ENCODE peak calls at places on chromosomes 2 and 18, in seven cellular contexts. N is body of pancreas, L is prostate gland, V is tibial artery, Q is transverse colon, F is Caco-2, K is testis. T is an unnamed sample. For H3K9me3, the result is how much of the 10 kb centered on the place peaks cover.

GRCh38 chr2:200383380-200384110 is 77.1 kb downstream of the SPATS2L start:
- DNase-seq in K (no peak), F (no peak), L (no peak), N (no peak), V (no peak), Q (no peak), T (no peak)

GRCh38 chr2:17757321-17757720 is 3.4 kb downstream of the GEN1 start:
- DNase-seq in V (no peak), N (no peak), K (no peak), Q (peak), L (no peak), F (no peak), T (no peak)

GRCh38 chr18:13510594-13510993 is 215.8 kb downstream of the FAM210A start:
- DNase-seq in F (no peak), V (no peak), K (no peak), N (no peak), L (no peak), Q (no peak), T (no peak)

GRCh38 chr2:54634564-54635511 is 88.6 kb upstream of the EML6 start:
- DNase-seq in V (no peak), F (no peak), L (no peak), N (peak), Q (peak), K (peak), T (no peak)

GRCh38 chr2:213664817-213665216 is 380.6 kb downstream of the SPAG16 start:
- DNase-seq in K (no peak), V (no peak), Q (no peak), F (no peak), L (no peak), N (no peak), T (no peak)

GRCh38 chr2:238127165-238128060 is 11.1 kb upstream of the KLHL30 start:
- DNase-seq in V (no peak), Q (no peak), L (no peak), F (no peak), K (peak), N (no peak), T (no peak)

GRCh38 chr2:46351388-46352141 is 54.4 kb downstream of the EPAS1 start:
- DNase-seq in L (no peak), K (no peak), V (no peak), F (no peak), N (no peak), Q (peak), T (no peak)

GRCh38 chr2:186460465-186460864 is 25.6 kb upstream of the ZC3H15 start:
- DNase-seq in Q (no peak), V (no peak), F (no peak), L (no peak), N (no peak), K (no peak), T (no peak)

GRCh38 chr2:179195146-179195545 is 69.5 kb downstream of the SESTD1 start:
- DNase-seq in V (no peak), K (no peak), F (no peak), N (no peak), L (no peak), Q (no peak), T (no peak)

GRCh38 chr2:215423234-215423633 is 12.6 kb downstream of the FN1 start:
- DNase-seq in V (no peak), K (no peak), L (peak), Q (no peak), F (no peak), N (no peak), T (no peak)

GRCh38 chr18:39414009-39414700 is 1848.6 kb upstream of the CELF4 start:
- DNase-seq in L (no peak), V (no peak), Q (no peak), N (no peak), F (no peak), K (no peak), T (no peak)

DNA sequence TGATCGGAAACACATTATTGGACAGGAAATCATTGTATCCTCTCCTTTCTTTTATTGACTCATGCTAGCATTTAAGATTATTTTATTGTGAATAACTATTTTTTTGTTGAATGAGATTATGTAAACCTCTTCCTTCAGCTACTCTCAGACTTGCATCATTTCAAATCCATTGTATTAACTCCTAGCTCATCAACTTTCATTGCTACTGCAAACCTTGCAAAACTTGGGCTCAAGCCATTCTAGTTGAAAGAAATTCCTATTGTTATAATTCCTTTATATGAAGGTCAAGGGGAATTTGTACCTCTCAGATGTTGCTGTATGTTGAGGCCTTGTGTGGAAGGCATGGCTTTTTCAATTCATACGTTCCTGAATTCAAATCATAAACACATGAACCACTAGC is 1764.6 kb downstream of the SUCLG1 start:
- DNase-seq in Q (no peak), L (no peak), N (no peak), V (no peak), K (no peak), F (no peak), T (no peak)
- H3K9me3 ChIP-seq in Q (under half), L (under half), N (under half), V (under half), K (under half), F (under half), T (under half)

GRCh38 chr2:97936199-97936598 is 59.5 kb downstream of the TMEM131 start:
- DNase-seq in K (no peak), V (no peak), N (peak), Q (peak), L (no peak), F (peak), T (no peak)
- H3K4me3 ChIP-seq in K (no peak), V (no peak), N (no peak), Q (no peak), L (no peak), F (no peak), T (no peak)

GRCh38 chr2:79547568-79547967 is 34.7 kb downstream of the CTNNA2 start:
- DNase-seq in L (no peak), K (no peak), F (no peak), V (no peak), N (no peak), Q (no peak), T (no peak)
- H3K9me3 ChIP-seq in L (under half), K (under half), F (under half), V (under half), N (under half), Q (under half), T (under half)

DNA sequence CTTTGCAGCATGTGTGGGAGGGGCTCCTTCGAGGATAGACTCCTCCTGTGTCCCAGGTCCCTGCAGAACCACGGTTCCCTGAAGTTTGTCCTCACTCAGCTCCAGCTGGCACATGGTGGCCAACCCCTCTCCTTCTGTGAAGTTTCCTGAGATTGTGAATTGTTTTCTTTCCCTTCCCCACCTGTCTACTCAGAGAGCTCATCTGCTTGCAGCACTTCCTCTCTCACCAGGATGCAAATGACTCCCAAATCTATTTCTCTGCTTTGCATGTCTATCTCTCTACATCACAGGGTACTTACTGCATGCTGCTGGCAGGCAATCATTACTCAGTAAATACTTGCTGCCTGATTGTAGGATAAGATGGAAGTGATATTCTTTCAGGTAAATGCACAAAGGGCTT is 589.5 kb upstream of the KLHL29 start:
- DNase-seq in Q (no peak), N (no peak), F (no peak), K (no peak), L (no peak), V (no peak), T (no peak)
- H3K4me3 ChIP-seq in Q (no peak), N (no peak), F (no peak), K (no peak), L (no peak), V (no peak), T (no peak)

DNA sequence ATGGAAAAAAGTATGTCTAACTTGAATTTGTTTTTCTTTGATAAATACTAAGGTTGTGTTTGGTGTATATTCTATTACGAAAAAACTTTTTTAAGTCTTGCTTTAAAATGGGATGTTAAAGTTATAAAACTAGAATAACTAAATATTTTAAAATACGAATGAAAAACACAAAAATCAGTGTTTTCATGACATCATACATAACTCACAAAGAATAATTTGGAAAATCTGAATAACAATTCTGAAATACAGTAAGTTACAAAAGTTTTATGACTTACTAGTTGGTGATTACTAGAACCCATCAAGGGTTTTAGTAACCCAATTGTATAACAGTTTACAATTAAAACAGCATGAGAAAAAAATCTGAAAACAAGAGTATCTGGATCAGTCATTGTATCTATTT is 61.2 kb downstream of the PIGN start:
- DNase-seq in Q (no peak), F (no peak), V (no peak), K (no peak), N (no peak), L (no peak), T (no peak)
- H3K9me3 ChIP-seq in Q (under half), F (under half), V (under half), K (under half), N (under half), L (under half), T (under half)

GRCh38 chr18:28005164-28005563 is 171.8 kb downstream of the CDH2 start:
- DNase-seq in N (no peak), K (no peak), V (no peak), F (no peak), Q (no peak), L (no peak), T (no peak)

GRCh38 chr18:28003451-28003850 is 173.5 kb downstream of the CDH2 start:
- DNase-seq in N (no peak), F (no peak), Q (no peak), L (no peak), K (no peak), V (no peak), T (no peak)

GRCh38 chr18:28007841-28008240 is 169.1 kb downstream of the CDH2 start:
- DNase-seq in Q (no peak), V (no peak), N (no peak), L (no peak), K (no peak), F (no peak), T (no peak)

DNA sequence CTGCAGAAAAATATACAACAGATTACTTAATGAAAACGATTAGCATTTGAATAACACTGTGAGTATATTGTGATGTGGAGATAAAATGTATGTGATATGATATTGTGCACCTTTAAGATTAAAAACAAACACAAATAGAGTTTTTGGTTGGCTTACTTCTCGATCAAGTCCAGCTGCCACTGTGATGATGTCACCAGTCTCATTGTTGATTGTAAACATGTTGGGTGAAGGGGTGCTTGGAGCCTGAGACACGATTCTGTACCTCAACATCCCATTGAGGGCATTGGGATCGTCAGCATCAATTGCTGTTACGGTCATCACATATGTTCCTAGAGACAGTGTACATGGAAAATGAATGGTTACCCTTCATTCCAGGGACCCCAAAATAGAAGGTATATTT is 174.1 kb downstream of the CDH2 start:
- DNase-seq in K (no peak), N (no peak), L (no peak), V (no peak), F (no peak), Q (no peak), T (no peak)
- H3K4me3 ChIP-seq in K (no peak), N (no peak), L (no peak), V (no peak), F (no peak), Q (no peak), T (no peak)

DNA sequence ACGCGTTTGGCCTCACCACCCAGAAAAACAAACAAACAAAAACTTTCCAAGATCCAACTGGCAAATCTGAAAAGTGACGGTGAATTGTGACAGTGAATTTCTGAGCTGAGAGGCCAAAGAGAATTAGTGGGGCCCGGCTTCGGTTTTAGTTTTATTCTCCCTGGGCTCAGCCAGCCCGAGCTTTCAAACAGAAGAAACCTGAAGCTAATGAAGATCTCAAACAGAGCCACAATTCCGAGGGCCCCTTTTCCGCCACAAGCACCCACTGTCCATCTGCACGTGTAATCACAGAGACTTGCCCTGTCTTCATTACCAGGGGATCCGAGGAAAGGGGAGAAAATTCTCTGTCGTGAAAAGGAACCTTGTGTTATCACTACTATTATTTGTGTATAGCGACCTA is 4.2 kb upstream of the ONECUT2 start:
- DNase-seq in K (no peak), V (no peak), N (no peak), Q (no peak), L (no peak), F (no peak), T (no peak)
- H3K9me3 ChIP-seq in K (under half), V (under half), N (under half), Q (under half), L (under half), F (under half), T (under half)

GRCh38 chr2:23619941-23620340 is 235.0 kb downstream of the KLHL29 start:
- DNase-seq in K (no peak), Q (no peak), F (no peak), N (no peak), L (no peak), V (no peak), T (no peak)
- H3K4me3 ChIP-seq in K (no peak), Q (no peak), F (no peak), N (no peak), L (no peak), V (no peak), T (no peak)

DNA sequence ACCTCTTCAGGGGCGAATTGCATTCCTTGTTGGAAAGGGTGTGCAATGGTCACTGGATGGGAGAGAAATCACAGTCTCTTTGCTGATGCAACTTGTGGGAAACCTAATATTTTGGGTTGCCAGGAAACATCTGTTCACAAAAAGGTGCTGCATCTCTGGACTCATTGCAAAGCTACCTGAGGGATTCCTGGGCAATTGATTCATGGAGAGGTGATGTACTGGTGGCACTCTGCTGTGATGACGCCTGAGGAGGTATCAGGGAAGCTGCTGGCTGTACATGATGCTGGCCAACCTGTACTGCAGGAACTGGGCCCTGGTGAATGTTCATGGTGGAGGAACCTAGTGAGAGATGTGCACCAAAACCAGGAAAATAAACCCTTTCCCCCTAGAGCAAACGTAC is 516.0 kb upstream of the SPHKAP start:
- DNase-seq in F (no peak), V (no peak), L (no peak), Q (no peak), K (no peak), N (no peak), T (no peak)
- H3K9me3 ChIP-seq in F (under half), V (under half), L (under half), Q (under half), K (under half), N (under half), T (under half)

DNA sequence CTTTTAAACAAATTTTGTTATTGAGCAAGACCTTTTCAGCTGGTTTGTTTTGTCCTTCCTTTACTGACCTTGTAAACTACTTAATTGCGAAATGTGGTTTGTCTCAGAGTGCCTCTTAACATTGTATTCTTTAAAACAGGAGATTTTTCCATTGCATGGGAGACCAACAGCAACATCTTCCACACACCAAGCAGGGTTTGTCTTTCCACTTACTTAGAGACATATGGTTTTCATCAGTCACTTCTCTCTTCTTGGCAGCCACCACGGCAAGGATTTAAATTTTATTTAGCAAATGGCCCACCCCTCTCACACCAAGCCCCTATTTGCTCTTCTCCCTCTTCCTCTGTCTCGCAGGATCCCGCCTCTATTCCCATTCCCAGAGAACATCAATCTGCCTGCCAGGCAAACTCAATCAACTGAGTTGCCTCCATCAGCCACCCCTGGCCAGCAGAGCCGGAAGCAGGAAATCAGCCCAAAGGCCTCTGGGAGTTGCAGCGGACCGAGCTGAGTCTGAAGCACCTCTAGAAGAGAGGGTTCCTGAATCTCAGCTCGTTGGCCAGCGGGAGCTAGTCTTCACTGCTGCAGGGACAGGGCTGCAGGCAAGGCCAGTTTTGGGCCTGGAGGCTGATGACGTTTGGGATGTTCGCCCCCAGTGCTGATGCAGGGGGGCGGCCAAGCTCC is 11.3 kb upstream of the CIB4 start:
- DNase-seq in Q (peak), V (peak), F (no peak), N (no peak), K (peak), L (no peak), T (no peak)
- H3K4me3 ChIP-seq in Q (no peak), V (no peak), F (no peak), N (no peak), K (no peak), L (no peak), T (no peak)

T was measured in lung.